ENCODE peak calls at places on chromosomes 3 and 15, in four cellular contexts. Y, M, W and F are unnamed samples.

GRCh38 chr15:62896380-62896866 is 146.1 kb upstream of the TPM1 start:
- DNase-seq in Y (no peak), M (no peak), W (no peak), F (no peak)

GRCh38 chr15:28051920-28052633 is 47.0 kb downstream of the OCA2 start:
- DNase-seq in Y (no peak), M (no peak), W (peak; percentile 54), F (no peak)

GRCh38 chr15:32723171-32723948 is 5.6 kb downstream of the GREM1 start:
- DNase-seq in Y (no peak), M (no peak), W (no peak), F (peak; percentile 37)

GRCh38 chr3:61030469-61031035 is 220.7 kb downstream of the FHIT start:
- DNase-seq in Y (no peak), M (no peak), W (no peak), F (no peak)

GRCh38 chr3:180447156-180447555 is 154.8 kb upstream of the TTC14 start:
- DNase-seq in Y (no peak), M (no peak), W (no peak), F (no peak)

GRCh38 chr3:132174500-132174899 is 139.7 kb upstream of the CPNE4 start:
- DNase-seq in Y (no peak), M (no peak), W (no peak), F (no peak)

GRCh38 chr3:165855581-165855980 is 18.4 kb upstream of the BCHE start:
- DNase-seq in Y (no peak), M (no peak), W (no peak), F (no peak)

GRCh38 chr3:185900228-185900627 is 37.6 kb downstream of the TRA2B start:
- DNase-seq in Y (peak; percentile 82), M (no peak), W (peak; percentile 72), F (no peak)

GRCh38 chr15:92163641-92164040 is 230.0 kb upstream of the ST8SIA2 start:
- DNase-seq in Y (no peak), M (no peak), W (no peak), F (no peak)

GRCh38 chr15:35271371-35272043 is 186.4 kb upstream of the NANOGP8 start:
- DNase-seq in Y (no peak), M (no peak), W (no peak), F (no peak)

GRCh38 chr3:44902628-44903027 is 28.2 kb downstream of the TGM4 start:
- DNase-seq in Y (no peak), M (no peak), W (no peak), F (no peak)

GRCh38 chr15:63476229-63476632 is 28.2 kb upstream of the USP3 start:
- DNase-seq in Y (no peak), M (no peak), W (no peak), F (no peak)

GRCh38 chr3:69675773-69676660 is 63.2 kb upstream of the MITF start:
- DNase-seq in Y (no peak), M (no peak), W (no peak), F (no peak)

GRCh38 chr15:37789392-37789776 is 145.1 kb upstream of the TMCO5A start:
- DNase-seq in Y (no peak), M (no peak), W (no peak), F (no peak)

GRCh38 chr3:27712136-27713065 is 9.7 kb downstream of the EOMES start:
- DNase-seq in Y (peak; percentile 71), M (no peak), W (peak; percentile 86), F (no peak)

GRCh38 chr3:160259589-160259988 is 34.4 kb downstream of the C3orf80 start:
- DNase-seq in Y (no peak), M (no peak), W (no peak), F (no peak)

GRCh38 chr15:65085990-65086679 is 9.6 kb downstream of the KBTBD13 start:
- DNase-seq in Y (peak; percentile 54), M (no peak), W (peak; percentile 69), F (no peak)

GRCh38 chr3:66163222-66163621 is 57.6 kb upstream of the SLC25A26 start:
- DNase-seq in Y (no peak), M (no peak), W (no peak), F (no peak)

GRCh38 chr3:79167651-79168416 is 600.0 kb downstream of the ROBO1 start:
- DNase-seq in Y (no peak), M (no peak), W (no peak), F (no peak)

GRCh38 chr15:48557335-48557734 is 88.2 kb downstream of the FBN1 start:
- DNase-seq in Y (no peak), M (no peak), W (no peak), F (no peak)

GRCh38 chr3:64438837-64439236 is 213.6 kb upstream of the PRICKLE2 start:
- DNase-seq in Y (no peak), M (no peak), W (no peak), F (no peak)

GRCh38 chr15:40424483-40425115 is 16.2 kb upstream of the BAHD1 start:
- DNase-seq in Y (no peak), M (no peak), W (no peak), F (no peak)

GRCh38 chr15:58552505-58553364 is 120.9 kb downstream of the LIPC start:
- DNase-seq in Y (no peak), M (no peak), W (no peak), F (no peak)

GRCh38 chr15:47355759-47356158 is 361.5 kb upstream of the SEMA6D start:
- DNase-seq in Y (no peak), M (no peak), W (no peak), F (no peak)

GRCh38 chr15:101641894-101642293 is 10.3 kb downstream of the TM2D3 start:
- DNase-seq in Y (no peak), M (no peak), W (peak; percentile 35), F (peak; percentile 25)

GRCh38 chr3:112811917-112812660 is 34.6 kb downstream of the CD200R1L start:
- DNase-seq in Y (peak; percentile 19), M (no peak), W (no peak), F (no peak)

GRCh38 chr3:132404276-132404675 is 13.0 kb upstream of the DNAJC13 start:
- DNase-seq in Y (no peak), M (no peak), W (peak; percentile 48), F (no peak)

GRCh38 chr15:80452166-80452565 is 48.0 kb downstream of the ARNT2 start:
- DNase-seq in Y (no peak), M (no peak), W (peak; percentile 63), F (no peak)

GRCh38 chr15:42157981-42158765 is 1.7 kb upstream of the PLA2G4F start:
- DNase-seq in Y (peak; percentile 71), M (no peak), W (no peak), F (no peak)

GRCh38 chr3:124896824-124897526 is 9.8 kb upstream of the ITGB5 start:
- DNase-seq in Y (no peak), M (no peak), W (no peak), F (no peak)

GRCh38 chr3:115085197-115085865 is 61.8 kb downstream of the ZBTB20 start:
- DNase-seq in Y (no peak), M (no peak), W (no peak), F (no peak)

GRCh38 chr3:143263844-143264243 is 144.3 kb downstream of the CHST2 start:
- DNase-seq in Y (no peak), M (no peak), W (no peak), F (no peak)

GRCh38 chr3:180059351-180059750 is 22.6 kb upstream of the PEX5L start:
- DNase-seq in Y (no peak), M (no peak), W (no peak), F (no peak)

GRCh38 chr3:121980450-121980796 is 41.6 kb downstream of the ILDR1 start:
- DNase-seq in Y (no peak), M (no peak), W (no peak), F (no peak)

GRCh38 chr15:51334011-51334426 is 4.4 kb downstream of the CYP19A1 start:
- DNase-seq in Y (no peak), M (no peak), W (no peak), F (no peak)

DNA sequence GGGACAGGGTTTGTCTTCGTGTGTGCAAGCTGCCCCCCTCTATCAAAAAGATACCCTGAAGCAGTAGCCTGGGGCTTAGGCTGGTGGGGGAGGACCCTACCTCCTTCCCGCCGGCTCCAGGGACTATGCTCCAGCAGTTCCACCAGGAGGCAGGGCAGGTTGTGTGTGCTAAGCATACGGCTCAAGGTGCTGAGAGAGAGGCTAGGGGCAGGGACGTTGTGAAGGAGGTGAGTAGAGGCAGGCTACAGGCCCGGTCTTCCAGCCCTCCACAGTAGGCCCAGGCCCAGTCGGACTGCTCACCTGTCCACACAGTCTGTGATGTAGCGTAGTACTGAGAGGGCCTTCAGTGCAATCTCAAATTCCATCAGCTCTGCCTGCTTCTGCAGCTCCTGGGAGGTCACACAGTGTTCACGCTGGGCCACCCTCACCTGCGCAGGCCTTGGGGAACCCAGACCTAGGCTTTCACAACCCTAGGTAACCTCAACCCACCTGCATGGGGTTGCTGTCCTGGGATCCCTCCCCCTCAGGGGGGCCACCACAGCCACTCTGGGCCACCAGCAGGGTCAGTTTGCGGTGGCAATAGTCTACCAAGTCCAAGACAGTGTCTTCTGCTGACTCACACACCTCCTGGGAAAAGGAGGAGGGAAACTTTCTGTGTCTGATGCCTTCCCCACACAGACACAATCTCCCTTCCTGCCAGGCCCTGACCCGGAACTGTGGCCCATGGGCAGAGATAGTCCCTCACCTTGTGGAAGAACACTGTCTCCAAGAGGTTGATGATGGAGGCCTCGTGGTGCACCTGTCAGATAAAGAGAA is 2.4 kb upstream of the RASSF1 start:
- DNase-seq in Y (no peak), M (no peak), W (no peak), F (no peak)
- TF ChIP-seq NRF1 in Y (no peak), M (no peak), W (no peak), F (no peak)

DNA sequence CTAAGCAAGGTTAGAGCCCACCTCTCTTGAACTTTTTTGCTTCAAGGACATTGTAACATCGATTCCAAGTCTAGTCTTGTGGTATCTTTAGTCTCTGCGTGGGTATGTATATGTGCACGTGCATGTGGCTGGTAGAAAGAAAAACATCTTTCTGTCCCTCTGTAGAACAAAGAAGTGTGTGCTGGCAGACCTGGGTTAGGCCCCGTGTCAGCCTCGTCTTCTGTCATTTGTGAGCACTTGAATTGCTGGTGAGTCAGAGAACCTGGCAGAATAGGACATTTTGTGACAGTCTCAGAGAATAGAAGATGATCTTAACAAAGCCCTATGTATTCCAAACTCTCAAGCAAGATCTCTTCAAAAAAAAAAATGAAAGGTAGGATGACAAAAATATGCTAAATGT is 102.2 kb upstream of the ATP10A start:
- DNase-seq in Y (no peak), M (no peak), W (no peak), F (no peak)
- TF ChIP-seq NRF1 in Y (no peak), M (no peak), W (no peak), F (no peak)

GRCh38 chr3:42012935-42013651 is 51.2 kb upstream of the ULK4 start:
- DNase-seq in Y (peak; percentile 93), M (no peak), W (peak; percentile 96), F (peak; percentile 86)

GRCh38 chr3:42012378-42012934 is 50.6 kb upstream of the ULK4 start:
- DNase-seq in Y (no peak), M (no peak), W (no peak), F (no peak)

GRCh38 chr3:42007785-42008184 is 45.9 kb upstream of the ULK4 start:
- DNase-seq in Y (no peak), M (no peak), W (no peak), F (no peak)

GRCh38 chr3:42009456-42009855 is 47.6 kb upstream of the ULK4 start:
- DNase-seq in Y (no peak), M (no peak), W (no peak), F (no peak)

GRCh38 chr3:42010530-42010929 is 48.6 kb upstream of the ULK4 start:
- DNase-seq in Y (no peak), M (no peak), W (no peak), F (no peak)
- TF ChIP-seq NRF1 in Y (no peak), M (no peak), W (no peak), F (no peak)

DNA sequence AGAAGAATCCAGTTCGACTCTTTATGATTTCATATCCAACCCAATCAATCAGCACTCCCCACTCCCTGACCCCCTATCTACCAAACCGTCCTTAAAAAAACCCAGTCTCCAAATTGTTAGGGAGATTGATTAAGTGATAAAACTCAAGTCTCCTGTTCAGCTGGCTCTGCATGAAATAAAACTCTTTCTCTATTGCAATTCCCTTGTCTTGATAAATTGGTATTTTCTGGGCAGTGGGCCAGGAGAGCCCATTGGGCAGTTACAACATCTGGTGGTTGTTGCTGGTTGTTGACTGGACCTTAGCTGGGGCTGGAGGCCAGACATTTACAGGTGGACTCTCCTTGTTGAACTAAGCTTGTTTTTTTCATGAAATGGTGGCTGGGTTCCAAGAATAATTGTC is 642.3 kb downstream of the ROBO2 start:
- DNase-seq in Y (no peak), M (no peak), W (no peak), F (no peak)
- TF ChIP-seq NRF1 in Y (no peak), M (no peak), W (no peak), F (no peak)